ENCODE peak calls at places on chromosomes 7 and 10, in eight cellular contexts. C, N, Y, U, A, O, T and D are unnamed samples.

GRCh38 chr7:143331179-143331825 is 15.4 kb downstream of the CLCN1 start:
- DNase-seq in Y (no peak), T (no peak), C (no peak), O (no peak), N (no peak), A (no peak), U (peak; percentile 86), D (no peak)

GRCh38 chr10:546451-546850 is 143.0 kb downstream of the DIP2C start:
- DNase-seq in N (no peak), O (no peak), Y (no peak), U (no peak), T (no peak), C (no peak), A (no peak), D (no peak)

GRCh38 chr7:131105294-131105802 is 222.3 kb upstream of the MKLN1 start:
- DNase-seq in A (no peak), C (no peak), N (no peak), U (no peak), O (no peak), T (no peak), Y (no peak), D (no peak)

GRCh38 chr7:127107601-127108007 is 145.1 kb downstream of the GRM8 start:
- DNase-seq in N (peak; percentile 21), Y (peak; percentile 41), A (no peak), U (peak; percentile 20), T (peak; percentile 7), C (peak; percentile 72), O (peak; percentile 61), D (peak; percentile 76)

GRCh38 chr7:80182630-80183276 is 48.1 kb downstream of the GNAI1 start:
- DNase-seq in C (no peak), N (no peak), A (no peak), T (no peak), Y (no peak), U (peak; percentile 1), O (no peak), D (no peak)

GRCh38 chr7:12436896-12437535 is 33.4 kb upstream of the VWDE start:
- DNase-seq in N (peak; percentile 43), Y (no peak), A (no peak), T (no peak), O (no peak), C (no peak), U (peak; percentile 57), D (peak; percentile 17)

GRCh38 chr7:150620061-150620460 is 12.1 kb downstream of the GIMAP6 start:
- DNase-seq in Y (no peak), A (no peak), C (no peak), N (no peak), T (no peak), O (no peak), U (no peak), D (no peak)

GRCh38 chr10:117734626-117735405 is 192.3 kb downstream of the EMX2 start:
- DNase-seq in N (no peak), C (no peak), Y (no peak), U (no peak), A (no peak), T (no peak), O (no peak), D (peak; percentile 35)

GRCh38 chr10:132848951-132849545 is 63.1 kb upstream of the NKX6-2 start:
- DNase-seq in O (no peak), T (no peak), N (peak; percentile 4), U (no peak), Y (no peak), A (no peak), C (peak; percentile 6), D (no peak)

GRCh38 chr10:101195921-101196320 is 33.3 kb downstream of the LBX1 start:
- DNase-seq in A (no peak), U (no peak), C (no peak), Y (no peak), N (no peak), O (no peak), T (no peak), D (no peak)

GRCh38 chr10:73898730-73899400 is 12.1 kb upstream of the PLAU start:
- DNase-seq in C (no peak), U (peak; percentile 55), O (no peak), N (no peak), T (no peak), A (no peak), Y (no peak), D (no peak)

GRCh38 chr10:120477006-120477722 is 20.1 kb downstream of the PLPP4 start:
- DNase-seq in U (peak; percentile 92), C (no peak), A (no peak), O (no peak), Y (no peak), N (no peak), T (no peak), D (no peak)

GRCh38 chr10:11595395-11595692 is 16.1 kb downstream of the USP6NL start:
- DNase-seq in Y (no peak), O (no peak), T (no peak), N (no peak), U (peak; percentile 48), C (no peak), A (no peak), D (no peak)

GRCh38 chr10:2949948-2950354 is 117.4 kb upstream of the PFKP start:
- DNase-seq in N (no peak), C (no peak), A (no peak), O (no peak), Y (peak; percentile 9), T (no peak), U (peak; percentile 85), D (no peak)

GRCh38 chr10:97891497-97892167 is 42.0 kb downstream of the GOLGA7B start:
- DNase-seq in O (no peak), C (no peak), T (no peak), A (no peak), U (no peak), N (peak; percentile 18), Y (no peak), D (no peak)

GRCh38 chr7:155216475-155217272 is 81.0 kb upstream of the INSIG1 start:
- DNase-seq in N (no peak), C (no peak), Y (no peak), A (no peak), T (no peak), U (no peak), O (no peak), D (no peak)

GRCh38 chr7:14092376-14092775 is 102.9 kb upstream of the ETV1 start:
- DNase-seq in O (no peak), T (no peak), N (no peak), U (no peak), A (no peak), C (no peak), Y (peak; percentile 81), D (no peak)

GRCh38 chr10:30256084-30256483 is 93.0 kb downstream of the MTPAP start:
- DNase-seq in Y (no peak), N (no peak), C (no peak), O (no peak), U (no peak), T (no peak), A (no peak), D (no peak)

GRCh38 chr10:3500408-3500856 is 284.6 kb downstream of the KLF6 start:
- DNase-seq in A (no peak), C (no peak), U (peak; percentile 98), Y (peak; percentile 82), T (no peak), O (no peak), N (no peak), D (peak; percentile 21)

GRCh38 chr7:30912021-30912420 is 368 bp downstream of the AQP1 start:
- DNase-seq in C (no peak), O (no peak), U (no peak), Y (no peak), N (no peak), T (no peak), A (no peak), D (no peak)

GRCh38 chr10:75723319-75723965 is 292.0 kb downstream of the LRMDA start:
- DNase-seq in N (no peak), O (no peak), U (no peak), A (no peak), C (no peak), Y (no peak), T (no peak), D (no peak)

GRCh38 chr7:31073486-31074383 is 21.6 kb downstream of the ADCYAP1R1 start:
- DNase-seq in C (no peak), Y (no peak), U (peak; percentile 6), A (no peak), O (no peak), N (no peak), T (no peak), D (no peak)

GRCh38 chr10:108346066-108346465 is 1181.6 kb upstream of the SORCS1 start:
- DNase-seq in T (no peak), C (no peak), O (no peak), U (no peak), N (no peak), Y (no peak), A (no peak), D (no peak)

GRCh38 chr7:5598261-5598761 is 174.7 kb upstream of the TNRC18 start:
- DNase-seq in N (no peak), C (no peak), U (peak; percentile 18), A (no peak), T (no peak), Y (no peak), O (no peak), D (no peak)

GRCh38 chr7:97006146-97006950 is 995 bp downstream of the DLX6 start:
- DNase-seq in N (peak; percentile 77), A (no peak), U (peak; percentile 1), O (peak; percentile 21), T (no peak), C (peak; percentile 52), Y (no peak), D (peak; percentile 66)

GRCh38 chr7:68865351-68865885 is 732.9 kb upstream of the AUTS2 start:
- DNase-seq in T (no peak), U (peak; percentile 55), O (no peak), A (no peak), C (no peak), Y (no peak), N (no peak), D (no peak)